ENCODE peak calls at places on chromosomes 11 and 22, in nine cellular contexts. One of them, this sample, is unnamed.

GRCh38 chr11:124900464-124900863 is 2.8 kb upstream of the ROBO4 start:
- DNase-seq in putamen: no peak
- DNase-seq in A673: peak
- DNase-seq in GM12878: no peak
- DNase-seq in astrocyte of the hippocampus: peak
- DNase-seq in activated CD4-positive, alpha-beta T cell treated with anti-CD3 and anti-CD28 coated beads, Interleukin-2, amount 50 U/mL, for 1 hour: no peak
- DNase-seq in fibroblast of the aortic adventitia: peak
- DNase-seq in NCI-H146: no peak
- DNase-seq in ureter: peak
- DNase-seq in this sample: peak

GRCh38 chr11:11657101-11657935 is 35.5 kb upstream of the GALNT18 start:
- DNase-seq in putamen: no peak
- DNase-seq in A673: no peak
- DNase-seq in GM12878: no peak
- DNase-seq in astrocyte of the hippocampus: no peak
- DNase-seq in activated CD4-positive, alpha-beta T cell treated with anti-CD3 and anti-CD28 coated beads, Interleukin-2, amount 50 U/mL, for 1 hour: no peak
- DNase-seq in fibroblast of the aortic adventitia: no peak
- DNase-seq in NCI-H146: no peak
- DNase-seq in ureter: no peak
- DNase-seq in this sample: no peak

GRCh38 chr11:111641339-111642015 is 39.2 kb downstream of the SIK2 start:
- DNase-seq in putamen: no peak
- DNase-seq in A673: no peak
- DNase-seq in GM12878: no peak
- DNase-seq in astrocyte of the hippocampus: no peak
- DNase-seq in activated CD4-positive, alpha-beta T cell treated with anti-CD3 and anti-CD28 coated beads, Interleukin-2, amount 50 U/mL, for 1 hour: no peak
- DNase-seq in fibroblast of the aortic adventitia: no peak
- DNase-seq in NCI-H146: no peak
- DNase-seq in ureter: no peak
- DNase-seq in this sample: no peak

GRCh38 chr11:83427943-83428342 is 141.8 kb upstream of the CCDC90B start:
- DNase-seq in putamen: no peak
- DNase-seq in A673: no peak
- DNase-seq in GM12878: no peak
- DNase-seq in astrocyte of the hippocampus: no peak
- DNase-seq in activated CD4-positive, alpha-beta T cell treated with anti-CD3 and anti-CD28 coated beads, Interleukin-2, amount 50 U/mL, for 1 hour: no peak
- DNase-seq in fibroblast of the aortic adventitia: no peak
- DNase-seq in NCI-H146: no peak
- DNase-seq in ureter: no peak
- DNase-seq in this sample: no peak

GRCh38 chr11:45301537-45302246 is 15.6 kb upstream of the SYT13 start:
- DNase-seq in putamen: no peak
- DNase-seq in A673: no peak
- DNase-seq in GM12878: no peak
- DNase-seq in astrocyte of the hippocampus: no peak
- DNase-seq in activated CD4-positive, alpha-beta T cell treated with anti-CD3 and anti-CD28 coated beads, Interleukin-2, amount 50 U/mL, for 1 hour: no peak
- DNase-seq in fibroblast of the aortic adventitia: no peak
- DNase-seq in NCI-H146: peak
- DNase-seq in ureter: no peak
- DNase-seq in this sample: no peak

GRCh38 chr22:33654173-33654890 is 265.9 kb downstream of the LARGE1 start:
- DNase-seq in putamen: no peak
- DNase-seq in A673: no peak
- DNase-seq in GM12878: no peak
- DNase-seq in astrocyte of the hippocampus: no peak
- DNase-seq in activated CD4-positive, alpha-beta T cell treated with anti-CD3 and anti-CD28 coated beads, Interleukin-2, amount 50 U/mL, for 1 hour: no peak
- DNase-seq in fibroblast of the aortic adventitia: no peak
- DNase-seq in NCI-H146: peak
- DNase-seq in ureter: no peak
- DNase-seq in this sample: no peak

GRCh38 chr11:35811783-35812182 is 132.1 kb upstream of the LDLRAD3 start:
- DNase-seq in putamen: no peak
- DNase-seq in A673: no peak
- DNase-seq in GM12878: no peak
- DNase-seq in astrocyte of the hippocampus: no peak
- DNase-seq in activated CD4-positive, alpha-beta T cell treated with anti-CD3 and anti-CD28 coated beads, Interleukin-2, amount 50 U/mL, for 1 hour: no peak
- DNase-seq in fibroblast of the aortic adventitia: no peak
- DNase-seq in NCI-H146: no peak
- DNase-seq in ureter: no peak
- DNase-seq in this sample: no peak

GRCh38 chr11:61273151-61274078 is 21.7 kb downstream of the VWCE start:
- DNase-seq in putamen: no peak
- DNase-seq in A673: no peak
- DNase-seq in GM12878: no peak
- DNase-seq in astrocyte of the hippocampus: peak
- DNase-seq in activated CD4-positive, alpha-beta T cell treated with anti-CD3 and anti-CD28 coated beads, Interleukin-2, amount 50 U/mL, for 1 hour: no peak
- DNase-seq in fibroblast of the aortic adventitia: peak
- DNase-seq in NCI-H146: no peak
- DNase-seq in ureter: no peak
- DNase-seq in this sample: no peak

GRCh38 chr11:34570584-34570983 is 50.3 kb upstream of the EHF start:
- DNase-seq in putamen: no peak
- DNase-seq in A673: no peak
- DNase-seq in GM12878: no peak
- DNase-seq in astrocyte of the hippocampus: peak
- DNase-seq in activated CD4-positive, alpha-beta T cell treated with anti-CD3 and anti-CD28 coated beads, Interleukin-2, amount 50 U/mL, for 1 hour: no peak
- DNase-seq in fibroblast of the aortic adventitia: peak
- DNase-seq in NCI-H146: peak
- DNase-seq in ureter: peak
- DNase-seq in this sample: no peak

GRCh38 chr22:49899530-49899929 is 18.7 kb downstream of the ALG12 start:
- DNase-seq in putamen: no peak
- DNase-seq in A673: no peak
- DNase-seq in GM12878: no peak
- DNase-seq in astrocyte of the hippocampus: no peak
- DNase-seq in activated CD4-positive, alpha-beta T cell treated with anti-CD3 and anti-CD28 coated beads, Interleukin-2, amount 50 U/mL, for 1 hour: no peak
- DNase-seq in fibroblast of the aortic adventitia: no peak
- DNase-seq in NCI-H146: no peak
- DNase-seq in ureter: no peak
- DNase-seq in this sample: no peak

GRCh38 chr11:61966673-61967176 is 709 bp downstream of the FTH1 start:
- DNase-seq in putamen: no peak
- DNase-seq in A673: peak
- DNase-seq in GM12878: no peak
- DNase-seq in astrocyte of the hippocampus: peak
- DNase-seq in activated CD4-positive, alpha-beta T cell treated with anti-CD3 and anti-CD28 coated beads, Interleukin-2, amount 50 U/mL, for 1 hour: peak
- DNase-seq in fibroblast of the aortic adventitia: peak
- DNase-seq in NCI-H146: peak
- DNase-seq in ureter: peak
- DNase-seq in this sample: peak

GRCh38 chr11:40445391-40445790 is 1014.1 kb downstream of the LRRC4C start:
- DNase-seq in putamen: no peak
- DNase-seq in A673: peak
- DNase-seq in GM12878: no peak
- DNase-seq in astrocyte of the hippocampus: peak
- DNase-seq in activated CD4-positive, alpha-beta T cell treated with anti-CD3 and anti-CD28 coated beads, Interleukin-2, amount 50 U/mL, for 1 hour: no peak
- DNase-seq in fibroblast of the aortic adventitia: no peak
- DNase-seq in NCI-H146: no peak
- DNase-seq in ureter: no peak
- DNase-seq in this sample: peak